ENCODE peak calls at places on chromosomes 13 and 19, in seven cellular contexts. D, S, Y, L, Q, T and E are unnamed samples.

GRCh38 chr19:4267101-4267900 is 11.8 kb upstream of the SHD start:
- DNase-seq in S (peak; percentile 70), Q (no peak), L (no peak), D (no peak), Y (no peak), T (peak; percentile 60), E (peak; percentile 65)

GRCh38 chr19:6739884-6740588 is 556 bp downstream of the TRIP10 start:
- DNase-seq in L (no peak), D (no peak), Q (no peak), T (no peak), Y (no peak), S (peak; percentile 15), E (no peak)

GRCh38 chr19:23981863-23982262 is 67.2 kb downstream of the ZNF726 start:
- DNase-seq in Y (no peak), D (no peak), Q (no peak), T (no peak), L (no peak), S (no peak), E (no peak)

GRCh38 chr19:49403404-49404187 is 15.5 kb downstream of the KASH5 start:
- DNase-seq in S (no peak), Q (no peak), D (no peak), T (no peak), Y (no peak), L (no peak), E (no peak)

GRCh38 chr13:94494021-94494420 is 14.5 kb upstream of the DCT start:
- DNase-seq in Q (no peak), T (no peak), L (no peak), D (no peak), Y (no peak), S (no peak), E (peak; percentile 19)

GRCh38 chr13:67018775-67019174 is 211.4 kb downstream of the PCDH9 start:
- DNase-seq in Q (no peak), S (no peak), D (no peak), T (no peak), L (no peak), Y (no peak), E (no peak)

GRCh38 chr19:12774588-12775555 is at the start of gene HOOK2:
- DNase-seq in Y (no peak), S (no peak), D (no peak), L (no peak), T (no peak), Q (no peak), E (no peak)

GRCh38 chr13:59452189-59452588 is 711.5 kb downstream of the DIAPH3 start:
- DNase-seq in T (no peak), D (no peak), Q (no peak), S (no peak), Y (no peak), L (peak; percentile 53), E (no peak)

GRCh38 chr13:76687467-76687866 is 198.7 kb downstream of the KCTD12 start:
- DNase-seq in T (no peak), D (no peak), Q (no peak), Y (no peak), L (no peak), S (no peak), E (no peak)

GRCh38 chr13:41660426-41660825 is 203.1 kb downstream of the RGCC start:
- DNase-seq in S (no peak), L (no peak), Q (no peak), D (no peak), T (peak; percentile 83), Y (no peak), E (no peak)

GRCh38 chr19:51726049-51726448 is 2.3 kb upstream of the HAS1 start:
- DNase-seq in S (no peak), L (peak; percentile 90), Q (peak; percentile 56), Y (peak; percentile 94), D (no peak), T (peak; percentile 93), E (no peak)

GRCh38 chr13:98204546-98204945 is 27.5 kb upstream of the RNF113B start:
- DNase-seq in Y (no peak), Q (no peak), L (no peak), T (no peak), S (no peak), D (no peak), E (no peak)

GRCh38 chr13:113442985-113443362 is 10.3 kb downstream of the ADPRHL1 start:
- DNase-seq in L (no peak), S (no peak), Y (no peak), T (no peak), Q (no peak), D (no peak), E (no peak)

GRCh38 chr13:71046360-71047079 is 820.5 kb downstream of the DACH1 start:
- DNase-seq in Q (no peak), S (no peak), D (no peak), L (no peak), Y (no peak), T (no peak), E (no peak)

GRCh38 chr13:31543190-31543589 is 196.1 kb upstream of the RXFP2 start:
- DNase-seq in Q (no peak), T (no peak), L (no peak), D (no peak), Y (no peak), S (no peak), E (no peak)

GRCh38 chr13:30431269-30431950 is 9.1 kb downstream of the UBE2L5 start:
- DNase-seq in Y (no peak), L (no peak), Q (no peak), S (no peak), T (peak; percentile 57), D (no peak), E (no peak)

GRCh38 chr13:27280009-27280646 is 9.5 kb downstream of the RASL11A start:
- DNase-seq in L (no peak), Y (no peak), Q (no peak), T (no peak), D (no peak), S (no peak), E (no peak)

GRCh38 chr19:45779231-45780145 is 2.8 kb downstream of the DMPK start:
- DNase-seq in L (no peak), T (peak; percentile 53), Q (peak; percentile 10), Y (no peak), D (no peak), S (peak; percentile 86), E (peak; percentile 62)

GRCh38 chr19:8336072-8336569 is 6.9 kb downstream of the KANK3 start:
- DNase-seq in D (no peak), L (no peak), S (no peak), T (no peak), Y (no peak), Q (no peak), E (no peak)

GRCh38 chr19:13060233-13060963 is 42.3 kb downstream of the LYL1 start:
- DNase-seq in D (no peak), L (peak; percentile 71), S (no peak), Q (no peak), T (peak; percentile 35), Y (peak; percentile 84), E (no peak)

GRCh38 chr19:16509141-16510061 is 13.2 kb downstream of the C19orf44 start:
- DNase-seq in Q (no peak), L (peak; percentile 75), T (peak; percentile 61), S (no peak), Y (peak; percentile 77), D (no peak), E (no peak)

GRCh38 chr13:26589754-26590153 is 32.3 kb downstream of the WASF3 start:
- DNase-seq in D (no peak), S (no peak), L (peak; percentile 28), Q (no peak), T (peak; percentile 22), Y (peak; percentile 16), E (no peak)

GRCh38 chr13:21060063-21060826 is 1.1 kb downstream of the LATS2 start:
- DNase-seq in Q (no peak), S (no peak), D (no peak), Y (peak; percentile 13), L (no peak), T (peak; percentile 48), E (no peak)